ENCODE peak calls at places on chromosomes 1 and 21, in six cellular contexts. J is stomach, D is heart right ventricle, K is tibial artery, C is ovary, A is breast epithelium. R is an unnamed sample.

GRCh38 chr21:38853421-38853919 is 47.7 kb downstream of the ETS2 start:
- DNase-seq in J (peak; percentile 53), D (peak; percentile 27), K (no peak), C (no peak), A (no peak), R (peak; percentile 89)

GRCh38 chr1:155379180-155379876 is 58.6 kb downstream of the RUSC1 start:
- DNase-seq in J (no peak), D (no peak), K (no peak), C (no peak), A (no peak), R (peak; percentile 74)

GRCh38 chr1:156009404-156009803 is 11.3 kb downstream of the SSR2 start:
- DNase-seq in J (no peak), D (no peak), K (no peak), C (no peak), A (no peak), R (no peak)

GRCh38 chr1:42806593-42806992 is 10.3 kb upstream of the ERMAP start:
- DNase-seq in J (no peak), D (no peak), K (no peak), C (no peak), A (no peak), R (no peak)

GRCh38 chr1:240310226-240310925 is 218.7 kb downstream of the FMN2 start:
- DNase-seq in J (no peak), D (no peak), K (no peak), C (no peak), A (no peak), R (peak; percentile 76)

GRCh38 chr1:105362438-105362837 is 1612.7 kb downstream of the AMY1C start:
- DNase-seq in J (no peak), D (no peak), K (no peak), C (no peak), A (no peak), R (no peak)

GRCh38 chr1:231584117-231584516 is 42.5 kb upstream of the DISC1 start:
- DNase-seq in J (no peak), D (no peak), K (no peak), C (no peak), A (no peak), R (peak; percentile 20)

GRCh38 chr1:151314137-151314875 is 12.9 kb downstream of the PI4KB start:
- DNase-seq in J (peak; percentile 47), D (peak; percentile 77), K (peak; percentile 88), C (peak; percentile 91), A (peak; percentile 64), R (peak; percentile 83)

GRCh38 chr1:13664451-13664850 is 35.5 kb upstream of the PRDM2 start:
- DNase-seq in J (no peak), D (no peak), K (no peak), C (no peak), A (no peak), R (no peak)

GRCh38 chr1:153394391-153394790 is 3.5 kb upstream of the S100A8 start:
- DNase-seq in J (no peak), D (no peak), K (peak; percentile 37), C (no peak), A (no peak), R (no peak)

GRCh38 chr21:31161157-31161556 is 122.9 kb upstream of the KRTAP19-8 start:
- DNase-seq in J (no peak), D (no peak), K (no peak), C (no peak), A (no peak), R (peak; percentile 56)

GRCh38 chr1:64935551-64936158 is 30.7 kb downstream of the JAK1 start:
- DNase-seq in J (no peak), D (no peak), K (no peak), C (no peak), A (no peak), R (no peak)

GRCh38 chr1:18668750-18669404 is 38.2 kb downstream of the PAX7 start:
- DNase-seq in J (peak; percentile 59), D (no peak), K (no peak), C (no peak), A (peak; percentile 77), R (no peak)

GRCh38 chr1:18676431-18676830 is 45.8 kb downstream of the PAX7 start:
- DNase-seq in J (no peak), D (no peak), K (no peak), C (no peak), A (no peak), R (no peak)

GRCh38 chr1:18668051-18668450 is 37.4 kb downstream of the PAX7 start:
- DNase-seq in J (no peak), D (no peak), K (no peak), C (no peak), A (no peak), R (no peak)

GRCh38 chr1:18670267-18670910 is 39.7 kb downstream of the PAX7 start:
- DNase-seq in J (no peak), D (no peak), K (no peak), C (no peak), A (no peak), R (no peak)

DNA sequence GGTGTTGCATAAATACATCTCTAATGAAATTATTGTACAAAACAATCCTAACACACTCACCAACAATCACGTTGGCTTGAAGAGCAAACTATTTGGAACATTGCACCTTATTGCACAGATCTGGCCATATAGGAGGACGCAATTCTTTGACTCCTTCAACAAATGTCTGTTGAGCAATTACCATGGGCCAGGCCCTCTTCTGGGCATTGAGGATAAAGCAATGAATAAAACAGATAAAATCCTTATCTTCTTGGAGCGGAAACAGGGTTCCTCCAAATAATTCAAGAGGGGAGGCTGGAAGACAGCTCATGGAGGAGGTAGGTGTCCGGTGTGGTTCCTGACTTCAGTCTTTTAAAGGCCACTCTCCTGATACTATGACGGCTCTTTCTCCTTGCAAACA is 43.3 kb downstream of the PAX7 start:
- DNase-seq in J (no peak), D (no peak), K (no peak), C (no peak), A (no peak), R (no peak)
- TF ChIP-seq CTCF in J (no peak), D (no peak), K (no peak), C (no peak), A (no peak), R (no peak)

GRCh38 chr1:15201849-15202551 is 45.0 kb upstream of the FHAD1 start:
- DNase-seq in J (peak; percentile 86), D (no peak), K (no peak), C (no peak), A (no peak), R (no peak)

GRCh38 chr1:15204931-15205330 is 42.1 kb upstream of the FHAD1 start:
- DNase-seq in J (no peak), D (no peak), K (no peak), C (no peak), A (peak; percentile 12), R (no peak)

GRCh38 chr1:15198684-15199083 is 45.1 kb downstream of the TMEM51 start:
- DNase-seq in J (peak; percentile 80), D (no peak), K (no peak), C (no peak), A (no peak), R (no peak)

GRCh38 chr1:15197591-15198447 is 44.3 kb downstream of the TMEM51 start:
- DNase-seq in J (no peak), D (no peak), K (no peak), C (no peak), A (no peak), R (no peak)

DNA sequence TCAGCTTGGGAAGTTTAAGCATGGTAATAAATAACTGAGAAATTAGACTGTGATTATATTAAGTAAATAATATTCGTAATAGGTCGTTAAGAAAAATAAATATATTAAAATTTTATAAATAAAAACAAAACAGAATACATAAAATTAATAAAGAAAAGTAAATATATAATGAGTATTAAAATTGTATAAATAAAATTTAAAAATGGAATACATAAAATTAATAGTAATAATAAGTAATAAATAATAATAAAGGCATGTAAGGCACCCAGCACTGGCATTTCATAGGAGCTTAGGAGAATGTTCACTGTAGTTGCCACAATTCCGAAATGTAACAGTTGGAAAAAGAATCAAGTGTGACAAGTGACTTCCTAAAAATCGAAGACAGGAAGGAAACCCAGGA is 45.8 kb upstream of the FHAD1 start:
- DNase-seq in J (no peak), D (no peak), K (no peak), C (no peak), A (no peak), R (no peak)
- H3K4me3 ChIP-seq in J (no peak overlapping the region), D (no peak overlapping the region), K (no peak overlapping the region), C (no peak overlapping the region), A (no peak overlapping the region), R (no peak overlapping the region)

DNA sequence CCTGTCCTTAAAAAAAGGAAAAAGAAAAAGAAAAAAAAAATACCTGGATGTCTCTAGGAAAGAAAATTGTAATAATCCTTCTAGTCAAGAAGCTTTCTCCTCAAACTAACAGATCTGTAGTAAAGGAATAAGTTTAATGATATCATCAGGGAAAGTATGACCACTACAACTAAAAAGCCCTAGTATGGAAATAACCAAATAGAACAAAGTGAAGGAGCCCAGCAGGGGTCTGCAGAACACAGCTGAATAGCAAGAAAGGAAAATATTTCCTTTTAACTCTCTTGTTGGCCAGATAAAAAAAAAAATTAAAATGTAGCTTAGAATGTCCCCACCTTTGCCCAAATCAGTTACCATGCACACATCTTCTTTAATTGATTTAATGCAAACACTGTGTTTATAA is 43.2 kb downstream of the PRRX1 start:
- DNase-seq in J (no peak), D (no peak), K (no peak), C (no peak), A (no peak), R (peak; percentile 44)
- TF ChIP-seq CTCF in J (no peak), D (no peak), K (no peak), C (no peak), A (no peak), R (no peak)

GRCh38 chr1:224543453-224543852 is 72.7 kb upstream of the CNIH3 start:
- DNase-seq in J (no peak), D (no peak), K (no peak), C (no peak), A (no peak), R (no peak)

GRCh38 chr1:224541901-224542610 is 74.1 kb upstream of the CNIH3 start:
- DNase-seq in J (no peak), D (no peak), K (no peak), C (no peak), A (no peak), R (peak; percentile 55)

GRCh38 chr1:224544711-224545110 is 71.4 kb upstream of the CNIH3 start:
- DNase-seq in J (no peak), D (no peak), K (no peak), C (no peak), A (no peak), R (no peak)

GRCh38 chr1:224542783-224543440 is 73.2 kb upstream of the CNIH3 start:
- DNase-seq in J (no peak), D (no peak), K (no peak), C (no peak), A (no peak), R (peak; percentile 97)

DNA sequence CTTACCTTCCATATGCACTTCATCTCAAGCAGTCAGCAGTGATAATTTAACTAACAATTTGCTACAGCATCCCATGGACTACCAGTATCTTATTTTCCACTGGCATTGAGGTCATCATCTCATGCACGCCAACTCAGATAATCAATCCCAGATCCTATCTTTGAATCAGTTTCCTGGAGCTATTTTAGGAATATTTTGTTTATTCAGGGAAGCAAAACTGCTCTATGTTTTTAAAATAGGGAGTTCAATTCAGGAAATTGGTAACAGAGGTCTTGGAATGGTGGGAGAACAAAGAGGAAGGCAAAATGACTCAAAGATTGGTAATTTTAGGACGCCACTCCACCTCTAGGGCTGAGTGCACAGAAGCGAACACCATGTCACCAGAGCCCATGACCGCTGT is 71.8 kb upstream of the CNIH3 start:
- DNase-seq in J (no peak), D (no peak), K (no peak), C (no peak), A (no peak), R (no peak)
- H3K4me3 ChIP-seq in J (no peak overlapping the region), D (no peak overlapping the region), K (no peak overlapping the region), C (no peak overlapping the region), A (no peak overlapping the region), R (no peak overlapping the region)